ENCODE peak calls at places on chromosome 1, in nine cellular contexts. One of them, this sample, is unnamed.

GRCh38 chr1:226369110-226369509 is 38.8 kb downstream of the PARP1 start:
- DNase-seq in colonic mucosa: no peak
- DNase-seq in GM12865: peak; percentile 42
- DNase-seq in IMR-90: no peak
- DNase-seq in heart left ventricle: no peak
- DNase-seq in fibroblast of the aortic adventitia: no peak
- DNase-seq in K562: no peak
- DNase-seq in heart right ventricle: no peak
- DNase-seq in ascending aorta: no peak
- DNase-seq in this sample: no peak

GRCh38 chr1:175075572-175076568 is 8.2 kb downstream of the TNN start:
- DNase-seq in fibroblast of the aortic adventitia: no peak
- DNase-seq in heart left ventricle: no peak
- DNase-seq in K562: no peak
- DNase-seq in IMR-90: peak; percentile 16
- DNase-seq in colonic mucosa: no peak
- DNase-seq in GM12865: peak; percentile 18
- DNase-seq in ascending aorta: no peak
- DNase-seq in heart right ventricle: no peak
- DNase-seq in this sample: no peak

GRCh38 chr1:115182012-115182715 is 92.9 kb upstream of the TSPAN2 start:
- DNase-seq in ascending aorta: no peak
- DNase-seq in colonic mucosa: no peak
- DNase-seq in IMR-90: no peak
- DNase-seq in K562: no peak
- DNase-seq in fibroblast of the aortic adventitia: no peak
- DNase-seq in heart right ventricle: no peak
- DNase-seq in heart left ventricle: no peak
- DNase-seq in GM12865: no peak
- DNase-seq in this sample: no peak

GRCh38 chr1:152188673-152189591 is 29.9 kb upstream of the RPTN start:
- DNase-seq in heart left ventricle: peak; percentile 55
- DNase-seq in fibroblast of the aortic adventitia: peak; percentile 78
- DNase-seq in IMR-90: peak; percentile 30
- DNase-seq in colonic mucosa: peak; percentile 80
- DNase-seq in ascending aorta: peak; percentile 83
- DNase-seq in heart right ventricle: peak; percentile 77
- DNase-seq in GM12865: peak; percentile 88
- DNase-seq in K562: peak; percentile 62
- DNase-seq in this sample: peak; percentile 53

GRCh38 chr1:44628962-44629756 is 45.1 kb downstream of the TMEM53 start:
- DNase-seq in IMR-90: peak; percentile 96
- DNase-seq in heart right ventricle: no peak
- DNase-seq in heart left ventricle: no peak
- DNase-seq in colonic mucosa: no peak
- DNase-seq in fibroblast of the aortic adventitia: peak; percentile 95
- DNase-seq in K562: no peak
- DNase-seq in GM12865: no peak
- DNase-seq in ascending aorta: no peak
- DNase-seq in this sample: no peak

GRCh38 chr1:53511323-53511932 is 52.2 kb downstream of the DMRTB1 start:
- DNase-seq in heart left ventricle: no peak
- DNase-seq in colonic mucosa: no peak
- DNase-seq in IMR-90: no peak
- DNase-seq in K562: no peak
- DNase-seq in heart right ventricle: peak; percentile 35
- DNase-seq in GM12865: no peak
- DNase-seq in fibroblast of the aortic adventitia: peak; percentile 18
- DNase-seq in ascending aorta: no peak
- DNase-seq in this sample: no peak

GRCh38 chr1:12141533-12141855 is 25.3 kb upstream of the TNFRSF1B start:
- DNase-seq in heart left ventricle: no peak
- DNase-seq in fibroblast of the aortic adventitia: no peak
- DNase-seq in colonic mucosa: no peak
- DNase-seq in K562: no peak
- DNase-seq in GM12865: no peak
- DNase-seq in IMR-90: no peak
- DNase-seq in heart right ventricle: no peak
- DNase-seq in ascending aorta: no peak
- DNase-seq in this sample: no peak

GRCh38 chr1:48523541-48523940 is 51.5 kb upstream of the SPATA6 start:
- DNase-seq in IMR-90: no peak
- DNase-seq in GM12865: no peak
- DNase-seq in heart right ventricle: no peak
- DNase-seq in K562: no peak
- DNase-seq in ascending aorta: no peak
- DNase-seq in colonic mucosa: no peak
- DNase-seq in fibroblast of the aortic adventitia: no peak
- DNase-seq in heart left ventricle: no peak
- DNase-seq in this sample: no peak

GRCh38 chr1:10873189-10873588 is 76.7 kb upstream of the CASZ1 start:
- DNase-seq in heart left ventricle: no peak
- DNase-seq in colonic mucosa: no peak
- DNase-seq in fibroblast of the aortic adventitia: no peak
- DNase-seq in GM12865: peak; percentile 26
- DNase-seq in IMR-90: no peak
- DNase-seq in heart right ventricle: no peak
- DNase-seq in ascending aorta: no peak
- DNase-seq in K562: peak; percentile 62
- DNase-seq in this sample: no peak

GRCh38 chr1:168550971-168551370 is 7.2 kb upstream of the XCL2 start:
- DNase-seq in ascending aorta: no peak
- DNase-seq in K562: no peak
- DNase-seq in IMR-90: no peak
- DNase-seq in colonic mucosa: no peak
- DNase-seq in heart right ventricle: no peak
- DNase-seq in GM12865: no peak
- DNase-seq in fibroblast of the aortic adventitia: peak; percentile 14
- DNase-seq in heart left ventricle: no peak
- DNase-seq in this sample: no peak

GRCh38 chr1:82920418-82921248 is 1078.3 kb downstream of the TTLL7 start:
- DNase-seq in heart left ventricle: no peak
- DNase-seq in GM12865: no peak
- DNase-seq in heart right ventricle: no peak
- DNase-seq in K562: no peak
- DNase-seq in IMR-90: no peak
- DNase-seq in ascending aorta: no peak
- DNase-seq in fibroblast of the aortic adventitia: peak; percentile 11
- DNase-seq in colonic mucosa: no peak
- DNase-seq in this sample: no peak

GRCh38 chr1:153394391-153394790 is 3.5 kb upstream of the S100A8 start:
- DNase-seq in colonic mucosa: peak; percentile 6
- DNase-seq in ascending aorta: no peak
- DNase-seq in K562: no peak
- DNase-seq in heart right ventricle: no peak
- DNase-seq in fibroblast of the aortic adventitia: no peak
- DNase-seq in IMR-90: no peak
- DNase-seq in GM12865: no peak
- DNase-seq in heart left ventricle: no peak
- DNase-seq in this sample: no peak

GRCh38 chr1:112513112-112513870 is 4.5 kb downstream of the WNT2B start:
- DNase-seq in heart right ventricle: no peak
- DNase-seq in K562: no peak
- DNase-seq in ascending aorta: peak; percentile 66
- DNase-seq in GM12865: no peak
- DNase-seq in fibroblast of the aortic adventitia: peak; percentile 84
- DNase-seq in heart left ventricle: peak; percentile 41
- DNase-seq in colonic mucosa: peak; percentile 52
- DNase-seq in IMR-90: peak; percentile 84
- DNase-seq in this sample: no peak

GRCh38 chr1:151837841-151838490 is 1.7 kb downstream of the C2CD4D start:
- DNase-seq in heart left ventricle: no peak
- DNase-seq in GM12865: peak; percentile 32
- DNase-seq in fibroblast of the aortic adventitia: no peak
- DNase-seq in ascending aorta: no peak
- DNase-seq in K562: no peak
- DNase-seq in IMR-90: peak; percentile 10
- DNase-seq in heart right ventricle: peak; percentile 28
- DNase-seq in colonic mucosa: no peak
- DNase-seq in this sample: no peak

DNA sequence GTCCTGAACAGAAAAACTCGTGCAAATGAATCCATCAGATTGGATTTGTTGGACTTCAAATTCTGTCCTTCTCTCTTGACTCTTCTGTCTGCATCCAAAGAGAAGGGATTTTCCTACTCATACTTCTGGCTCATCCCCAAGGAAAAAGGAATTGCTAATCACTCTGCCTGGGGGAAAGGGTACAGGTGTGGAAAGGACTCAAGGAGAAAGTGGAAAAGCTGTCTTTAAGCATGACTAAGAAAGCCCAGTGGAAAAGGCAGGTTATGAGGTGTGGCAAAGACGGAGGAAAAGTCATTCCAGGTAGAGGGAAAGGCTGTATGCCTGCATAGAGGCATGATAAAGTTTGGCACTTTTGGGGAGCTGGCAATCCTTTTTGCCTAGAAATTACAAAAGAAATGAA is 43.4 kb downstream of the PTGS2 start:
- DNase-seq in GM12865: no peak
- DNase-seq in heart right ventricle: no peak
- DNase-seq in K562: no peak
- DNase-seq in fibroblast of the aortic adventitia: no peak
- DNase-seq in IMR-90: no peak
- DNase-seq in colonic mucosa: no peak
- DNase-seq in ascending aorta: no peak
- DNase-seq in heart left ventricle: no peak
- DNase-seq in this sample: no peak
- H3K4me3 ChIP-seq in GM12865: no peak overlapping the region
- H3K4me3 ChIP-seq in heart right ventricle: no peak overlapping the region
- H3K4me3 ChIP-seq in K562: no peak overlapping the region
- H3K4me3 ChIP-seq in fibroblast of the aortic adventitia: no peak overlapping the region
- H3K4me3 ChIP-seq in IMR-90: no peak overlapping the region
- H3K4me3 ChIP-seq in colonic mucosa: no peak overlapping the region
- H3K4me3 ChIP-seq in ascending aorta: no peak overlapping the region
- H3K4me3 ChIP-seq in heart left ventricle: no peak overlapping the region
- H3K4me3 ChIP-seq in this sample: no peak overlapping the region

GRCh38 chr1:161172349-161172748 is 5.0 kb downstream of the B4GALT3 start:
- DNase-seq in colonic mucosa: no peak
- DNase-seq in heart right ventricle: no peak
- DNase-seq in K562: no peak
- DNase-seq in heart left ventricle: no peak
- DNase-seq in GM12865: no peak
- DNase-seq in IMR-90: no peak
- DNase-seq in ascending aorta: no peak
- DNase-seq in fibroblast of the aortic adventitia: no peak
- DNase-seq in this sample: no peak

GRCh38 chr1:161168906-161169305 is 2.7 kb downstream of the PPOX start:
- DNase-seq in colonic mucosa: no peak
- DNase-seq in IMR-90: no peak
- DNase-seq in GM12865: no peak
- DNase-seq in heart right ventricle: no peak
- DNase-seq in K562: no peak
- DNase-seq in heart left ventricle: no peak
- DNase-seq in fibroblast of the aortic adventitia: no peak
- DNase-seq in ascending aorta: no peak
- DNase-seq in this sample: no peak

GRCh38 chr1:161172776-161173376 is 4.4 kb downstream of the B4GALT3 start:
- DNase-seq in heart right ventricle: no peak
- DNase-seq in fibroblast of the aortic adventitia: peak; percentile 90
- DNase-seq in IMR-90: peak; percentile 97
- DNase-seq in ascending aorta: no peak
- DNase-seq in heart left ventricle: peak; percentile 50
- DNase-seq in K562: no peak
- DNase-seq in GM12865: no peak
- DNase-seq in colonic mucosa: no peak
- DNase-seq in this sample: no peak

GRCh38 chr1:161171696-161172095 is 5.5 kb downstream of the PPOX start:
- DNase-seq in GM12865: no peak
- DNase-seq in IMR-90: no peak
- DNase-seq in heart right ventricle: no peak
- DNase-seq in colonic mucosa: no peak
- DNase-seq in ascending aorta: no peak
- DNase-seq in heart left ventricle: no peak
- DNase-seq in K562: no peak
- DNase-seq in fibroblast of the aortic adventitia: no peak
- DNase-seq in this sample: no peak

GRCh38 chr1:161171191-161171590 is 5.0 kb downstream of the PPOX start:
- DNase-seq in K562: peak; percentile 14
- DNase-seq in heart right ventricle: no peak
- DNase-seq in ascending aorta: no peak
- DNase-seq in heart left ventricle: no peak
- DNase-seq in fibroblast of the aortic adventitia: no peak
- DNase-seq in colonic mucosa: no peak
- DNase-seq in GM12865: no peak
- DNase-seq in IMR-90: no peak
- DNase-seq in this sample: no peak
- TF ChIP-seq CTCF in K562: peak; percentile 41
- TF ChIP-seq CTCF in heart right ventricle: no peak
- TF ChIP-seq CTCF in ascending aorta: no peak
- TF ChIP-seq CTCF in heart left ventricle: no peak
- TF ChIP-seq CTCF in fibroblast of the aortic adventitia: peak; percentile 26
- TF ChIP-seq CTCF in colonic mucosa: no peak
- TF ChIP-seq CTCF in GM12865: no peak
- TF ChIP-seq CTCF in IMR-90: peak; percentile 26
- TF ChIP-seq CTCF in this sample: no peak

DNA sequence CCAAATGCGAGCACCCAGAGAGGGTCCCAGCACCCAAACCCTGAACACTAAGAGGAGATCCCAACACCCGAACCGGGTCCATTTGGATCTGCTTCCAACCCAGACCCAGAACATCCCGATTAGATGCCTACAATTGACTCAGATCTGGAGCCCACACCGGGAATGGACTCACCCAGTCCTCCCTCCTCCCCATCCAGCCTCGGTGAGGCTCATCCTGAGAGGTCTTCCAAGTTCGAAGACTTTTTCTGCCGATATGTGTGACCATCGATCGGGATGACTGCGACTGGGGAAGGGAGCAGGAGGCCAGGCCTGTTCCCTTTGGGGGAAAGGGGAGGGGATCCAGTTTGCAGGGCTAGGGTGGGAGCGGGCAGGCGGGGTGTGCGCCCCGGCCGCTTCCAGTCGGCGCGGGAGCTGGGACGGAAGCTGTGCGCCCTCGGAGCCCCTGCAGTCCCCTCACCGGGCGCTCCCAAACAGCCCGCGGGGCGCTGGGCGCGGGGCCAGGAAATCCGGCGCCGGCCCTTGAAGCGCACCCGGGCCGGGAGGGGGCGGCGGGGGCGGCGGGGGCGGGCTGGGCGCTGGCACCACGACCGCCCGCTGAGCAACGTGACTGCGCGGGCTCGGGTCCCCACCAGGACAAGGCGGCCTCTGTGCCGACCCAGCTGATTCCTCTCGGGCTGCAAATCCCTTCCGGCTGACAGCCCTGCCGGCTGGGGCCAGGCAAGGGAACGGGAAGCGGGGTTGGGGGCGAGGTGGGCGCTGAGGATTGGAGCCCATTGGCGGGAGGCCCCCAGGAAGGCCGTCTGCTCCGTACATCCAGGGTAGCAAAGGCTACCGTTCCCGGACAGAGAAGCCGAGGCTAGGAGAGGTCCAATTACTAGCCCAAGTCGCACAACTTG is 104.0 kb downstream of the EBNA1BP2 start:
- DNase-seq in heart left ventricle: no peak
- DNase-seq in ascending aorta: no peak
- DNase-seq in IMR-90: no peak
- DNase-seq in K562: no peak
- DNase-seq in fibroblast of the aortic adventitia: no peak
- DNase-seq in colonic mucosa: no peak
- DNase-seq in heart right ventricle: no peak
- DNase-seq in GM12865: peak; percentile 28
- DNase-seq in this sample: no peak
- H3K4me3 ChIP-seq in heart left ventricle: peak overlapping the region; percentile 50
- H3K4me3 ChIP-seq in ascending aorta: peak overlapping the region; percentile 66
- H3K4me3 ChIP-seq in IMR-90: no peak overlapping the region
- H3K4me3 ChIP-seq in K562: no peak overlapping the region
- H3K4me3 ChIP-seq in fibroblast of the aortic adventitia: peak overlapping the region; percentile 22
- H3K4me3 ChIP-seq in colonic mucosa: peak overlapping the region; percentile 31
- H3K4me3 ChIP-seq in heart right ventricle: peak overlapping the region; percentile 44
- H3K4me3 ChIP-seq in GM12865: no peak overlapping the region
- H3K4me3 ChIP-seq in this sample: peak overlapping the region; percentile 47

GRCh38 chr1:33147997-33148314 is 33.9 kb downstream of the TRIM62 start:
- DNase-seq in colonic mucosa: no peak
- DNase-seq in ascending aorta: no peak
- DNase-seq in fibroblast of the aortic adventitia: peak; percentile 59
- DNase-seq in heart right ventricle: no peak
- DNase-seq in K562: peak; percentile 46
- DNase-seq in heart left ventricle: no peak
- DNase-seq in GM12865: peak; percentile 13
- DNase-seq in IMR-90: peak; percentile 59
- DNase-seq in this sample: no peak
- TF ChIP-seq CTCF in colonic mucosa: no peak
- TF ChIP-seq CTCF in ascending aorta: no peak
- TF ChIP-seq CTCF in fibroblast of the aortic adventitia: peak; percentile 61
- TF ChIP-seq CTCF in heart right ventricle: no peak
- TF ChIP-seq CTCF in K562: peak; percentile 64
- TF ChIP-seq CTCF in heart left ventricle: no peak
- TF ChIP-seq CTCF in GM12865: peak; percentile 30
- TF ChIP-seq CTCF in IMR-90: peak; percentile 58
- TF ChIP-seq CTCF in this sample: peak; percentile 25

This sample was measured in dorsolateral prefrontal cortex.